ENCODE peak calls at places on chromosome 1, in four cellular contexts. G is lower lobe of right lung, R is GM13977, T is GM06990. Z is an unnamed sample.

GRCh38 chr1:232193451-232193783 is 436.5 kb downstream of the SIPA1L2 start:
- DNase-seq in G (no peak), R (no peak), T (no peak), Z (no peak)

GRCh38 chr1:14520514-14521163 is 77.8 kb upstream of the KAZN start:
- DNase-seq in G (no peak), R (no peak), T (peak), Z (peak)

GRCh38 chr1:9494936-9495758 is 44.1 kb upstream of the SLC25A33 start:
- DNase-seq in G (peak), R (peak), T (peak), Z (peak)

GRCh38 chr1:117821782-117822447 is 107.5 kb downstream of the GDAP2 start:
- DNase-seq in G (no peak), R (no peak), T (no peak), Z (no peak)

GRCh38 chr1:66686406-66686805 is 65.9 kb upstream of the DYNLT5 start:
- DNase-seq in G (no peak), R (no peak), T (no peak), Z (no peak)

GRCh38 chr1:61842863-61843514 is 100.7 kb downstream of the PATJ start:
- DNase-seq in G (no peak), R (no peak), T (no peak), Z (no peak)

GRCh38 chr1:25033828-25034451 is 103.9 kb upstream of the RUNX3 start:
- DNase-seq in G (peak), R (peak), T (peak), Z (peak)

GRCh38 chr1:57959727-57960300 is 536.0 kb upstream of the DAB1 start:
- DNase-seq in G (no peak), R (no peak), T (no peak), Z (no peak)

GRCh38 chr1:234173968-234174367 is 199.3 kb upstream of the COA6 start:
- DNase-seq in G (no peak), R (no peak), T (no peak), Z (no peak)

GRCh38 chr1:13950637-13951036 is 250.6 kb downstream of the PRDM2 start:
- DNase-seq in G (no peak), R (peak), T (no peak), Z (no peak)

GRCh38 chr1:174990382-174990999 is 9.3 kb upstream of the CACYBP start:
- DNase-seq in G (no peak), R (peak), T (no peak), Z (no peak)

GRCh38 chr1:207962716-207963428 is 51.9 kb upstream of the CD34 start:
- DNase-seq in G (peak), R (peak), T (no peak), Z (no peak)

GRCh38 chr1:223137402-223138100 is 5.5 kb downstream of the TLR5 start:
- DNase-seq in G (no peak), R (no peak), T (no peak), Z (no peak)

GRCh38 chr1:246569248-246570238 is 3.3 kb downstream of the CNST start:
- DNase-seq in G (no peak), R (peak), T (peak), Z (no peak)

GRCh38 chr1:108692724-108693655 is 880 bp downstream of the PRPF38B start:
- DNase-seq in G (peak), R (peak), T (peak), Z (peak)

GRCh38 chr1:80194221-80194620 is 1187.7 kb upstream of the ADGRL4 start:
- DNase-seq in G (no peak), R (no peak), T (no peak), Z (no peak)

GRCh38 chr1:37442139-37442538 is 32.2 kb upstream of the ZC3H12A start:
- DNase-seq in G (no peak), R (no peak), T (no peak), Z (no peak)

GRCh38 chr1:17925838-17926237 is 170.7 kb downstream of the ACTL8 start:
- DNase-seq in G (no peak), R (no peak), T (no peak), Z (no peak)

GRCh38 chr1:97252076-97252475 is 530.5 kb downstream of the PTBP2 start:
- DNase-seq in G (no peak), R (no peak), T (no peak), Z (no peak)

GRCh38 chr1:40032240-40032891 is 8.2 kb upstream of the CAP1 start:
- DNase-seq in G (no peak), R (peak), T (peak), Z (peak)

GRCh38 chr1:161738627-161739287 is 10.8 kb upstream of the DUSP12 start:
- DNase-seq in G (peak), R (peak), T (peak), Z (peak)

GRCh38 chr1:44757420-44757819 is 17.8 kb downstream of the KIF2C start:
- DNase-seq in G (no peak), R (no peak), T (no peak), Z (peak)

GRCh38 chr1:115164484-115164883 is 75.2 kb upstream of the TSPAN2 start:
- DNase-seq in G (no peak), R (no peak), T (no peak), Z (no peak)

GRCh38 chr1:222919478-222919865 is 104.6 kb downstream of the DISP1 start:
- DNase-seq in G (no peak), R (no peak), T (no peak), Z (no peak)

GRCh38 chr1:205275133-205275532 is 46.4 kb downstream of the NUAK2 start:
- DNase-seq in G (peak), R (no peak), T (no peak), Z (no peak)

GRCh38 chr1:91278754-91279153 is 125.9 kb downstream of the HFM1 start:
- DNase-seq in G (no peak), R (peak), T (no peak), Z (no peak)

GRCh38 chr1:7427066-7427465 is 344.0 kb upstream of the VAMP3 start:
- DNase-seq in G (no peak), R (no peak), T (no peak), Z (no peak)

GRCh38 chr1:30915491-30916230 is 7.1 kb upstream of the SDC3 start:
- DNase-seq in G (no peak), R (no peak), T (no peak), Z (no peak)

GRCh38 chr1:240093120-240093961 is 1.7 kb downstream of the FMN2 start:
- DNase-seq in G (no peak), R (peak), T (no peak), Z (no peak)

GRCh38 chr1:107480548-107480947 is 339.7 kb downstream of the NTNG1 start:
- DNase-seq in G (no peak), R (no peak), T (peak), Z (peak)

GRCh38 chr1:117051224-117052064 is 8.7 kb upstream of the TTF2 start:
- DNase-seq in G (peak), R (peak), T (no peak), Z (peak)

GRCh38 chr1:24743404-24744211 is 1.6 kb upstream of the CLIC4 start:
- DNase-seq in G (no peak), R (peak), T (peak), Z (peak)

GRCh38 chr1:216032977-216033376 is 390.3 kb downstream of the USH2A start:
- DNase-seq in G (no peak), R (no peak), T (no peak), Z (no peak)

GRCh38 chr1:21239181-21239580 is 51.1 kb downstream of the ECE1 start:
- DNase-seq in G (no peak), R (peak), T (no peak), Z (peak)

GRCh38 chr1:93531193-93531592 is 83.3 kb downstream of the FNBP1L start:
- DNase-seq in G (no peak), R (no peak), T (no peak), Z (no peak)

GRCh38 chr1:183776731-183777130 is 28.2 kb upstream of the RGL1 start:
- DNase-seq in G (no peak), R (no peak), T (no peak), Z (no peak)

GRCh38 chr1:22326372-22326915 is 125.2 kb upstream of the ZBTB40 start:
- DNase-seq in G (no peak), R (no peak), T (no peak), Z (no peak)

GRCh38 chr1:16967095-16967567 is 13.3 kb downstream of the MFAP2 start:
- DNase-seq in G (no peak), R (no peak), T (no peak), Z (no peak)

GRCh38 chr1:209389258-209389657 is 194.3 kb upstream of the CAMK1G start:
- DNase-seq in G (no peak), R (no peak), T (no peak), Z (no peak)

GRCh38 chr1:170537798-170538503 is 6.0 kb downstream of the GORAB start:
- DNase-seq in G (no peak), R (no peak), T (no peak), Z (no peak)

DNA sequence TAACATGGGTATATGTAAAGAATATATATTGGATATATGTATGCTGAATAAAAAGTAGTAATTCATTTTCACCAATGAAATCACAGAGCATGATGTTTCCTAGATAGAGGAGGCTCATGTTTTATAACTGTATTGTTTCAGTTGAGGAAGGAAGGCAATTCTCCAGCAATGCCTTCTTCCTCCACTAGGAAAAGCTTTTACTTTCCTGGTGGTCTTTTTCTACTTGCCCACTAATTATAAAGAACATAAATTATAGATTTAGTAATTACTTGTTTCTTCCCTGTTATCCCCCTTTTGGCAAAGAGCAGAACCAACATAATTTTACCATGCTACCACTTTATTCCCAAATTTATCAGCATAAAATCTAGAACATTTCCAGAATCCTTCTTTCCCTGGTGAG is 159.0 kb downstream of the PLA2G4A start:
- DNase-seq in G (no peak), R (no peak), T (no peak), Z (no peak)
- TF ChIP-seq CTCF in G (no peak), R (no peak), T (no peak), Z (no peak)

GRCh38 chr1:178772952-178773351 is 47.9 kb downstream of the RALGPS2 start:
- DNase-seq in G (no peak), R (no peak), T (no peak), Z (no peak)

GRCh38 chr1:178774263-178774662 is 49.2 kb downstream of the RALGPS2 start:
- DNase-seq in G (no peak), R (peak), T (no peak), Z (no peak)

DNA sequence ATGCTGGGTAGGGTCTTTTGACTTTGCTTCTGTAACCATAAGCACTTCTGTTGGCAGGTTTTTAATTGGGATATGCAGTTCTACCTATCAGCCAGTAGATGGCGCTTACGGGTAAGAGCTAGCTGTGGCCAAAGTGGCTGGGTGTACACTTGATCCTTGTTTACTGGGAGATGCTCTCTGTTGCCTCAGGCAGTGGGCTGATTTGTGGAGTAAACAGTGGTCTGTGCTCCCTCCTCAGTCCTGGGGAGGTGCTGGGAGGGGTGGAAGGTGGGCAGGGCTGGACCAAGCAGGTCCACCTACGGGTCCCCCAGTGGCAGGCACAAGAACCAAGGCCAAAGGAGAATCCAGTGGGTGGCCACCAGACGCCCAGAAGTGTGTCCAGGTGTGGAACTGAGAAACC is 43.4 kb downstream of the RALGPS2 start:
- DNase-seq in G (no peak), R (peak), T (peak), Z (peak)
- TF ChIP-seq CTCF in G (peak), R (peak), T (peak), Z (peak)

GRCh38 chr1:228079013-228079412 is 3.5 kb upstream of the ARF1 start:
- DNase-seq in G (peak), R (no peak), T (no peak), Z (no peak)
- TF ChIP-seq CTCF in G (no peak), R (no peak), T (no peak), Z (no peak)

DNA sequence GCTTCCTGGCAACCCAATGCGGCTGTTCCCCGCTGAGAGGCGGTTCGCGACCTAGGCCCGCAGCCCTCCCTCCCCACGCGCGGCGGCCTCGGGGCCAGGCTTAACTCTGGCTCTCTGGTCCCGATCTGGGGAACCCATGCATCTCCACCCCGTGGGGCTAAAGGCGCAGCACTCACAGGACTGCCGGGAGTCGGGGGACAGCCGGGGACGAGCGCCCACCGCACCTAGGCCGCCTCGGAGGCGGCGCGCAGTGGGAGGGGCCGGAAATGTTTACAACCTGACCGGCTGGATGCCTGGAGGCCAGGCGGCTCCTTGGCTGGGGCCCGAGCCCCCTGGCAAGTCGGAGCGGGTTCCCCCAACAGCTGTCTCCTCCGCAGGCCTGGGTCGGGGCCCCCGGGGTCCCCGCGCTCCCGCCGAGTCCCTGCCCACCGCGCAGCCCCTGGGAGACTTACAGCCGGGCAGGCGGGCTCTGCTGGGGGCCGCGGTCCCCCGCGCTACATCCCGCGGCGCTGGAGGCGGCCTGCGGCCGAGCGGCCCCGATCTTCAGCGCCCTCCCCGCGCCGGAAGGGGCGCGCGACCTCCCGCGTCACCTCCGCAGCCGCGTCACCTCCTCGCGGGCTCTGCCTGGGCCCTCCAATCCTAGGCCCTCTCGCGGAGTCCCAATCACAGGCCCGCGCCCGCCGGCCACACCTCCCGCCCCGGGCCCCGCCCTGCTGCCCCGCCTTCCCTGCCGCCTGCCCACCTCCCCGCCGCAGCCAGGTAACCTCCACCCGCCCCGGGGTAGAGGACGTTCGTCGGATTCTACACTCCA is at the start of gene ADIPOR1:
- DNase-seq in G (peak), R (peak), T (peak), Z (peak)
- TF ChIP-seq CTCF in G (peak), R (no peak), T (no peak), Z (peak)